ENCODE peak calls at places on chromosomes 4 and X, in eight cellular contexts. Y is progenitor cell of endocrine pancreas, V is foreskin keratinocyte, Q is foreskin fibroblast, G is psoas muscle, F is ovary, E is neural crest cell, Z is upper lobe of left lung. U is an unnamed sample.
A peak's percentile ranks its signal among the peaks of the same experiment; 100 is the strongest.

GRCh38 chrX:101408530-101408836 is 461 bp downstream of the HNRNPH2 start:
- DNase-seq in Y (no peak), V (no peak), Q (no peak), G (no peak), F (no peak), E (no peak), Z (no peak), U (no peak)

GRCh38 chr4:128229458-128229805 is 58.2 kb downstream of the PGRMC2 start:
- DNase-seq in Y (no peak), V (peak; percentile 79), Q (no peak), G (no peak), F (no peak), E (no peak), Z (no peak), U (no peak)

GRCh38 chrX:39813631-39814246 is 284.0 kb downstream of the BCOR start:
- DNase-seq in Y (no peak), V (no peak), Q (peak; percentile 82), G (peak; percentile 75), F (peak; percentile 71), E (no peak), Z (no peak), U (no peak)

GRCh38 chrX:24339911-24340310 is 20.5 kb upstream of the SUPT20HL1 start:
- DNase-seq in Y (no peak), V (no peak), Q (peak; percentile 5), G (no peak), F (no peak), E (no peak), Z (no peak), U (no peak)

GRCh38 chrX:37060999-37061398 is 52.8 kb downstream of the FAM47C start:
- DNase-seq in Y (no peak), V (peak; percentile 21), Q (peak; percentile 13), G (no peak), F (no peak), E (peak; percentile 15), Z (no peak), U (no peak)

GRCh38 chr4:90582087-90582486 is 454.9 kb downstream of the CCSER1 start:
- DNase-seq in Y (no peak), V (peak; percentile 15), Q (no peak), G (no peak), F (no peak), E (no peak), Z (no peak), U (no peak)

GRCh38 chr4:55175779-55176231 is 50.4 kb upstream of the KDR start:
- DNase-seq in Y (no peak), V (peak; percentile 56), Q (peak; percentile 78), G (no peak), F (no peak), E (no peak), Z (no peak), U (no peak)

GRCh38 chr4:113212613-113213012 is 163.2 kb downstream of the ANK2 start:
- DNase-seq in Y (no peak), V (no peak), Q (no peak), G (no peak), F (no peak), E (no peak), Z (no peak), U (no peak)

GRCh38 chrX:82556588-82556987 is 951.5 kb upstream of the POU3F4 start:
- DNase-seq in Y (no peak), V (no peak), Q (no peak), G (no peak), F (no peak), E (no peak), Z (no peak), U (no peak)

GRCh38 chr4:26267087-26267486 is 53.7 kb upstream of the RBPJ start:
- DNase-seq in Y (no peak), V (no peak), Q (peak; percentile 69), G (peak; percentile 72), F (peak; percentile 39), E (no peak), Z (no peak), U (no peak)

GRCh38 chr4:89312066-89312465 is 4.5 kb upstream of the GPRIN3 start:
- DNase-seq in Y (no peak), V (no peak), Q (peak; percentile 33), G (no peak), F (no peak), E (no peak), Z (no peak), U (no peak)

GRCh38 chrX:66632473-66632872 is 6.4 kb downstream of the EDA2R start:
- DNase-seq in Y (no peak), V (no peak), Q (peak; percentile 43), G (no peak), F (no peak), E (no peak), Z (no peak), U (no peak)

GRCh38 chr4:118757761-118758213 is 72.6 kb downstream of the METTL14 start:
- DNase-seq in Y (no peak), V (peak; percentile 70), Q (peak; percentile 76), G (no peak), F (no peak), E (no peak), Z (no peak), U (no peak)

GRCh38 chr4:5790546-5790857 is 79.5 kb downstream of the EVC start:
- DNase-seq in Y (no peak), V (no peak), Q (no peak), G (no peak), F (no peak), E (no peak), Z (no peak), U (no peak)

GRCh38 chrX:94743478-94743877 is 1069.5 kb downstream of the FAM133A start:
- DNase-seq in Y (no peak), V (no peak), Q (no peak), G (no peak), F (no peak), E (no peak), Z (no peak), U (no peak)

GRCh38 chrX:868248-868647 is 237.7 kb downstream of the SHOX start:
- DNase-seq in Y (no peak), V (no peak), Q (no peak), G (no peak), F (no peak), E (no peak), Z (no peak), U (no peak)

GRCh38 chr4:53541577-53542206 is 49.6 kb downstream of the LNX1 start:
- DNase-seq in Y (no peak), V (peak; percentile 90), Q (peak; percentile 88), G (no peak), F (no peak), E (no peak), Z (no peak), U (no peak)

GRCh38 chrX:140661657-140662056 is 47.9 kb upstream of the LINC00632 start:
- DNase-seq in Y (no peak), V (no peak), Q (no peak), G (no peak), F (no peak), E (no peak), Z (no peak), U (no peak)
- TF ChIP-seq CTCF in Y (peak; percentile 48), V (no peak), Q (no peak), G (no peak), F (no peak), E (peak; percentile 54), Z (no peak), U (no peak)

GRCh38 chr4:108646706-108647105 is 3.7 kb upstream of the OSTC start:
- DNase-seq in Y (no peak), V (no peak), Q (no peak), G (no peak), F (no peak), E (no peak), Z (no peak), U (no peak)

GRCh38 chr4:108651068-108651794 is 832 bp downstream of the OSTC start:
- DNase-seq in Y (no peak), V (peak; percentile 26), Q (peak; percentile 71), G (no peak), F (no peak), E (peak; percentile 1), Z (no peak), U (no peak)

GRCh38 chr4:108649863-108650211 is 562 bp upstream of the OSTC start:
- DNase-seq in Y (no peak), V (no peak), Q (no peak), G (no peak), F (no peak), E (no peak), Z (no peak), U (no peak)

DNA sequence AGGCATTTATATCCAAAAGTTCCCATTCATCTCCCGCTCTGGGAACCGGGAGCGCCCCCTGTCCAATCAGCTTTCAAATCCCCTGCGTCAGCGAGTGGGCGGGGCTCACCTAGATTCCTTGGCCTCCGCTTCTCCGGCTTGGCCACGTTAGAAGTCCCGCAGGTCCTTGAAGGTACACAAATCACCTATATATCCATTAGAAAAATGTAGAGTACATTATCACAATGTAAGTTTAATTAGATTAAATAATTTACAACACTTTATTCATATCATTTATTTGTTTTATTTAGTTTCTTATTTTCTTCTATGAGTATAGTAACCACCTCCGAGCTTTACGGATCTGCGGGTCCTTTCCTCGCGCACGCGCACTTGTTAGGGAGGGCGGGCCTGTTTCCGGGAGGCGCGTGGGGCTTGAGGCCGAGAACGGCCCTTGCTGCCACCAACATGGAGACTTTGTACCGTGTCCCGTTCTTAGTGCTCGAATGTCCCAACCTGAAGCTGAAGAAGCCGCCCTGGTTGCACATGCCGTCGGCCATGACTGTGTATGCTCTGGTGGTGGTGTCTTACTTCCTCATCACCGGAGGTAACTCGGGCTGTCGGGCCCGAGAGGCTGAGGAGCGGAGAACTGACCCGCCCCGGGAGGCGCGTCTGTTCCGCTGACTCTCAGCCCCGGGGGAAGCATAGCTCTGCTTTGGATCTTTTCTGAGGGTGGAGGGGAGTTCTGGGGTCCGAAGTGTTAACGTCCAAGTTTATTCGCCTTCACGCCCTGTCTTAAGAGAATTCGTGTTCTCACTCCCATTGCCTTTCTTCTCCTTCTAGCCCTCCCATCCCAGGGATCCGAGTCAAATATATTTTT is at the start of gene OSTC:
- DNase-seq in Y (peak; percentile 85), V (peak; percentile 92), Q (peak; percentile 98), G (peak; percentile 95), F (peak; percentile 93), E (peak; percentile 91), Z (peak; percentile 96), U (peak; percentile 87)
- TF ChIP-seq CTCF in Y (peak; percentile 17), V (peak; percentile 28), Q (peak; percentile 15), G (no peak), F (no peak), E (no peak), Z (no peak), U (no peak)

DNA sequence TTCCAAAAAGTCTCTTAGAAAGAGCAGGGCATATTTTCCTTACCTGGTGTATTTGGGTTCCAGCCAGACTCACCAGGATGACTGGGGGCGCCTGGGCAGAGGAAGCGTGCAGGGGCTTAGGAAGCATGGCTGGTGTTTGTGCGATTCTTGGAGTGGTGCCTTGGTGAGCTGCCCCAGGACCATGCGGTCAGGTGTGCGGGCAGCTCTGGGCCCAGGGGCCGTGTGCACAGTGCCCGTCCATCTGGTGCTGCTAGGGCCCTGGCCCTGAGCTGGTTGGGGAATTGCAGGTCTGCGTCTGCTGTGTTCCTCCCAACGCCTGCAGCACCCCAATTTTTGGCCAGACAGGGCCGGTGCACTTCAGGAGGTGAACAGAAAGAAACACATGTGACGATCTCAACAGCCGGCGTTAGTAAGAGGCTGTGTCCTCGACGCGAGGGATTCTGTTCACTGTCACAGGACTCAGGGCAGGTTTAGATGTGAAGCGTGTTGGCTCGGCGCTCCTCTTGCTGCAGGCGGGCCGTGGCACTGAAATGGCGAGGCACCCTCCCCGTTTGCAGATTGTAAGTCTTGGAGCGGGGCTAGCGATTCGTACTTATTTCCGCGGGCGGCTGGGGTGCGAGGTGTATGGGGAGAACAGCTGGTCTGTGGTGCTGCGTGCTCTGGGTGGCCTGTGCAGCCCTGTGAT is 15.2 kb downstream of the RGS12 start:
- DNase-seq in Y (no peak), V (no peak), Q (no peak), G (no peak), F (no peak), E (no peak), Z (peak; percentile 16), U (no peak)
- TF ChIP-seq CTCF in Y (no peak), V (no peak), Q (no peak), G (no peak), F (no peak), E (no peak), Z (no peak), U (no peak)

GRCh38 chr4:56450342-56450741 is 14.3 kb downstream of the PAICS start:
- DNase-seq in Y (no peak), V (no peak), Q (no peak), G (no peak), F (no peak), E (no peak), Z (no peak), U (no peak)
- TF ChIP-seq CTCF in Y (no peak), V (no peak), Q (no peak), G (no peak), F (no peak), E (no peak), Z (no peak), U (no peak)